ENCODE peak calls at places on chromosomes 11 and 22, in eight cellular contexts. K is HepG2, V is GM23248, G is H9, U is neuronal stem cell, H is fibroblast of lung, Z is MM.1S, B is HCT116. X is an unnamed sample.

GRCh38 chr22:27881404-27881803 is 37.7 kb downstream of the PITPNB start:
- DNase-seq in K (no peak), V (peak; percentile 34), G (no peak), U (no peak), H (peak; percentile 83), Z (no peak), B (no peak), X (no peak)

GRCh38 chr11:45179686-45180085 is 33.2 kb downstream of the PRDM11 start:
- DNase-seq in K (no peak), V (no peak), G (no peak), U (no peak), H (no peak), Z (no peak), B (no peak), X (no peak)

GRCh38 chr11:19919050-19919561 is 206.5 kb downstream of the NAV2 start:
- DNase-seq in K (no peak), V (peak; percentile 97), G (no peak), U (no peak), H (peak; percentile 96), Z (no peak), B (no peak), X (no peak)

GRCh38 chr22:19663286-19663815 is 51.0 kb upstream of the SEPTIN5 start:
- DNase-seq in K (no peak), V (peak; percentile 93), G (no peak), U (no peak), H (peak; percentile 92), Z (peak; percentile 28), B (no peak), X (no peak)

GRCh38 chr22:41094036-41094435 is 1.6 kb downstream of the EP300 start:
- DNase-seq in K (peak; percentile 31), V (peak; percentile 65), G (no peak), U (no peak), H (peak; percentile 40), Z (peak; percentile 27), B (no peak), X (peak; percentile 77)

GRCh38 chr11:90849278-90849677 is 626.4 kb upstream of the CHORDC1 start:
- DNase-seq in K (no peak), V (no peak), G (no peak), U (no peak), H (no peak), Z (no peak), B (no peak), X (no peak)

GRCh38 chr11:119664063-119664572 is 64.9 kb downstream of the NECTIN1 start:
- DNase-seq in K (peak; percentile 89), V (no peak), G (no peak), U (no peak), H (peak; percentile 26), Z (no peak), B (no peak), X (no peak)

GRCh38 chr11:9687736-9688494 is 24.0 kb downstream of the SWAP70 start:
- DNase-seq in K (no peak), V (peak; percentile 32), G (no peak), U (no peak), H (peak; percentile 45), Z (no peak), B (no peak), X (no peak)

GRCh38 chr11:67435727-67436458 is 1.6 kb downstream of the PTPRCAP start:
- DNase-seq in K (no peak), V (no peak), G (no peak), U (no peak), H (no peak), Z (no peak), B (no peak), X (no peak)

GRCh38 chr11:67433536-67434394 is 3.7 kb downstream of the PTPRCAP start:
- DNase-seq in K (no peak), V (no peak), G (no peak), U (no peak), H (no peak), Z (no peak), B (no peak), X (peak; percentile 68)

GRCh38 chr11:67435031-67435726 is 2.3 kb downstream of the PTPRCAP start:
- DNase-seq in K (no peak), V (no peak), G (no peak), U (no peak), H (no peak), Z (no peak), B (no peak), X (peak; percentile 78)

GRCh38 chr11:67432655-67433349 is 4.5 kb downstream of the RPS6KB2 start:
- DNase-seq in K (no peak), V (no peak), G (no peak), U (no peak), H (no peak), Z (no peak), B (no peak), X (no peak)

GRCh38 chr11:67434395-67434881 is 3.0 kb downstream of the PTPRCAP start:
- DNase-seq in K (no peak), V (no peak), G (no peak), U (no peak), H (no peak), Z (no peak), B (no peak), X (peak; percentile 73)
- H3K9ac ChIP-seq in K (no peak overlapping the region), V (no peak overlapping the region), G (no peak overlapping the region), U (peak overlapping the region; percentile 44), H (no peak overlapping the region), Z (no peak overlapping the region), B (no peak overlapping the region), X (peak overlapping the region; percentile 95)

GRCh38 chr11:132123854-132124835 is 753.7 kb downstream of the NTM start:
- DNase-seq in K (no peak), V (no peak), G (peak; percentile 37), U (no peak), H (no peak), Z (peak; percentile 52), B (no peak), X (no peak)
- H3K4me2 ChIP-seq in K (no peak overlapping the region), V (no peak overlapping the region), G (peak overlapping the region; percentile 9), U (no peak overlapping the region), H (no peak overlapping the region), Z (peak overlapping the region; percentile 62), B (no peak overlapping the region), X (no peak overlapping the region)

DNA sequence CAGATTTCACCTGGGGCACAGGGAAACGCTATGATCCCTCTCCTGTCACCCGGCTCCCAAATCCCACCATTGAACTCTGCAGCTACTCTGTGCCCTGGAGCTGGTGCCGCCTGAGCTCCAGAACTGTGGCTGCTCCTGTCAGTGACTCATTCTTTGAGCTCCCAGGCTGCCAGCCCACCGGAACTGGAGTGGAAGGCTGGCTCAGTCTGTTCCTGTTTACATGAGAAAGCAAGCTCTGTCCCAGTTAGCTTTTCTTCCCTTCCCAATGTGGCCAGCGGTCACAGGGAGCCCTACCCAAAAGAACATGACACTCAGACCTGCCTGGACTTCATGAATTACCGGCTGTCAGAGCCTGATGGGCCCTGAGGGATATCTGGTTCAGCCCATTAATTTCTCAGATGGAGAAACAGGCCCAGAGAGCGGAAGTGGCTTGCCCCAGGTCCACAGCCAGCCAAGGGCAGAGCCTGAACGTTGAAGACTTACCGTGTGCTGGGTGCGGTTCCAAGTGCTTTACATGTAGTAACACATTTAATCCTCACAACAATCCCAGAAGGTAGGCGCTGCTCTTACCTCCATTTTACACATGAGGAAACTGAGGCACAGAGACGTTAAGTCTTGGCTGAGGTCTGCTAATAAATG is 23.8 kb upstream of the IGSF22 start:
- DNase-seq in K (peak; percentile 25), V (peak; percentile 85), G (peak; percentile 77), U (no peak), H (peak; percentile 61), Z (no peak), B (no peak), X (no peak)
- H3K9ac ChIP-seq in K (no peak overlapping the region), V (peak overlapping the region; percentile 32), G (no peak overlapping the region), U (no peak overlapping the region), H (no peak overlapping the region), Z (no peak overlapping the region), B (no peak overlapping the region), X (no peak overlapping the region)

DNA sequence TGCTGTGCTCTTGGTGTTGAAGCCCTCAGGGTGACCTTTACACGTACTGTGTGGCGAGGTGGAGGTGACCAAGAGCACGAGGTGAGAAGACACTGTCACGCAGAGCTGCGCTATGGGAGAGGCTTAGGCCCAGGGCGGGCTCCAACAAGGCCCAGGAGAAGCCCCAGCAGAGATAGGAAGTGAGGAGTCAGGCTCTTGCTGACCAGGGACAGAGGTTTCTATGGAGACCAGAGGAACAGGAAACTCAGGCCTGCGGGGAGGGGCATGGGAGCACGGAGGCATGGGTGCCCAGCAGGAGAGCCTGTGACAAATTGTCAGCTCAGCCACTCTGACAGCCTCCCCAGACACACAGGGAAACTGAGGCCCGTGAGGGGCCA is 15.8 kb downstream of the DGKZ start:
- DNase-seq in K (no peak), V (peak; percentile 73), G (no peak), U (no peak), H (no peak), Z (no peak), B (no peak), X (no peak)
- H3K4me2 ChIP-seq in K (no peak overlapping the region), V (peak overlapping the region; percentile 36), G (no peak overlapping the region), U (no peak overlapping the region), H (no peak overlapping the region), Z (no peak overlapping the region), B (peak overlapping the region; percentile 64), X (peak overlapping the region; percentile 99)

DNA sequence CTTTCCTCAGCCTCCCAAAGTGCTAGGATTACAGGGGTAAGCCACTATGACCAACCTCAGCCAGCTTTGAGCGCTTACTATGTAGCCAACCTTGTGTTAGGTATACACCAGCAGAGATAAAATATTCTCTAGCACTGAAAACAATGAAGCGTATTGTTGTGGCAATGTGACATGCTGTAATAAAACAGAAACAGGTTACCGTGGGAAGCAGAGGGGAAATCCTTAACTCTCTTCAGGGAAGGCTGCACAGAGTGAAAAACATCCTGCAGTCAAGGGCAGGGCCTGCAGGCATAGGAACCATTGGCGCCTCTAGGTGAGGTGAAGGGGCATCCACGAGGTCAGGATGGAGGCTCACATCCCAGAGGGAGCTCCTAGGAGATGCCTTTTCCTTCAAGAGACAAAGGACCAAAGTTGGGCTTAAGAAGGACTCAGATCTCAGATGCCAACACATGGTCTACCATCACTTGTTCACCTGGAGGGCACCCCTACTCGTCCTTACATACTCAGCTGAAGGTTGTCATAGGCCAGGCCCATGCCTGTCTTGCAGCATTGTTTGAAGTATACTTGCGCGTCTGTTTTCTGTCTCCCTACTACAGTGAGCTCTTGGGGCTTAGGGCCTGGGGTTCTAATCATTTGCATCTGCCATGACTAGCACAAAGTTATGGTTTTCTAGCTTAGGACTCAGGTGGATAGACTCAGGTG is 7.9 kb downstream of the POLD4 start:
- DNase-seq in K (no peak), V (no peak), G (no peak), U (no peak), H (no peak), Z (no peak), B (no peak), X (no peak)
- H3K9ac ChIP-seq in K (no peak overlapping the region), V (no peak overlapping the region), G (no peak overlapping the region), U (no peak overlapping the region), H (no peak overlapping the region), Z (no peak overlapping the region), B (peak overlapping the region; percentile 5), X (no peak overlapping the region)

X was measured in Karpas-422.